ENCODE peak calls at places on chromosomes 5 and 9, in four cellular contexts. S is ascending aorta, L is osteoblast, W is mucosa of descending colon. G is an unnamed sample.

GRCh38 chr5:58980890-58981289 is 398.0 kb downstream of the RAB3C start:
- DNase-seq in W (no peak), L (no peak), S (no peak), G (no peak)

GRCh38 chr5:21685536-21685935 is 1167.6 kb downstream of the CDH12 start:
- DNase-seq in L (no peak), S (no peak), W (no peak), G (no peak)

GRCh38 chr5:154501566-154501965 is 23.5 kb upstream of the HAND1 start:
- DNase-seq in S (no peak), W (no peak), L (no peak), G (no peak)

GRCh38 chr5:154729613-154730012 is 25.6 kb upstream of the LARP1 start:
- DNase-seq in L (no peak), W (no peak), S (no peak), G (no peak)

GRCh38 chr9:106557996-106558667 is 304.8 kb upstream of the ZNF462 start:
- DNase-seq in L (no peak), S (no peak), W (no peak), G (no peak)

GRCh38 chr5:171845040-171845439 is 59.4 kb downstream of the SMIM23 start:
- DNase-seq in S (no peak), W (no peak), L (no peak), G (no peak)

GRCh38 chr9:106929471-106930198 is 66.7 kb downstream of the ZNF462 start:
- DNase-seq in L (peak; percentile 73), W (no peak), S (no peak), G (no peak)

GRCh38 chr9:136412912-136413420 is 2.5 kb downstream of the PMPCA start:
- DNase-seq in S (no peak), L (no peak), W (no peak), G (no peak)

GRCh38 chr5:132747693-132748440 is 641 bp downstream of the CCNI2 start:
- DNase-seq in W (peak; percentile 65), S (no peak), L (no peak), G (no peak)

GRCh38 chr5:132749506-132749905 is 2.3 kb downstream of the CCNI2 start:
- DNase-seq in W (no peak), L (no peak), S (no peak), G (no peak)

GRCh38 chr5:132746592-132747063 is 598 bp upstream of the CCNI2 start:
- DNase-seq in S (no peak), L (no peak), W (no peak), G (no peak)

GRCh38 chr5:132748522-132749000 is 1.3 kb downstream of the CCNI2 start:
- DNase-seq in S (no peak), L (no peak), W (no peak), G (no peak)

DNA sequence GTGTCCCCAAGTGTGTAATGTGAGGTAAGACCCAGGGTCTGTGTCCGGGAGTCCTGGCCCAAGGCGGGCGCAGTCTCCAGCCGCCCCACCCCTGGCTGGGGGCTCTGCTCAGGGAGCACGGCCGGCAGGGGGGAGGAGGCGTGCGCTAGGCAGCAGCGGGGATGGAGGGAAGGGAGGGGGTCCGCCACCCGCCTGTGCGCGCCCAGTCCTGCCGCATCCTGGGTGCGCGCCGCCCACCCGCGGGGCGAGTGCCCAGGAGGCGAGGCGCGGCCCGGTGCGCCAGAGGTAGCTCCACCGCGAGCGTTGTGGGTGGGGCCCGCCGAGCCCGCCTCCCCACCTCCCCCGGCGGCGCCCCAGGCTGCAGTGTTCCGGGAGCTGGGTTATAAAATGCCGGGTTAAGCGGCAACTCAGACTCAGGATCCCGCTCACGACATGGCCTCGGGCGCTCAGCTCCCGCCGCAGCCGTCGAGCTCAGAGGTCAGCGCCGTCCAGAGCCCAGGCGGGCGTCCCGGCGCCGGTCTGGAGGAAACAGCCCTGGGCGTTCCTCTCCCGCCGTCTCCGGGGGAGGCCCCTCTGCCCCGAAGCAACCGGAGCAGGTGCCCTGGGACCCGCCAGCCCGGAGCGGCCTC is at the start of gene CCNI2:
- DNase-seq in L (no peak), W (peak; percentile 87), S (no peak), G (no peak)
- TF ChIP-seq CTCF in L (no peak), W (no peak), S (peak; percentile 46), G (no peak)

DNA sequence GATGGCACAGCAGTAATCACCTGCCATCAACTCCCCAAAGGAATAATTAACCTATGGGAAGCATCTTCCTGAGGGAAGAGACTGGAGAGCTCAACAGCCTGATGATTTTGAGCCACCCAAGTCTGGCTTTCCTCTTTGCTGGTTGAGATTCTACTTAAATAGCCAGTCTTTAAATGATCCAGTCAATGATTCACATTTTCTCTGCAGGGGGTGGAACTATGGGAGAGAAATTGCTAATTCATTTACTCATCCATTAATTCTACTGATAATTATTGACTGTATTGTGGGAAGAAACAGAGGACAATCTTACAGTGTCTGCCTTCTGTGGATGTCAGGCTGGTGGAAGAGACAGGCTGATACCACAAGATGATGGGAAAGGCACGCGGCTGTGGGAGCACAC is 355.0 kb upstream of the PANK3 start:
- DNase-seq in S (no peak), W (no peak), L (no peak), G (no peak)
- H3K4me3 ChIP-seq in S (no peak overlapping the region), W (no peak overlapping the region), L (no peak overlapping the region), G (no peak overlapping the region)

DNA sequence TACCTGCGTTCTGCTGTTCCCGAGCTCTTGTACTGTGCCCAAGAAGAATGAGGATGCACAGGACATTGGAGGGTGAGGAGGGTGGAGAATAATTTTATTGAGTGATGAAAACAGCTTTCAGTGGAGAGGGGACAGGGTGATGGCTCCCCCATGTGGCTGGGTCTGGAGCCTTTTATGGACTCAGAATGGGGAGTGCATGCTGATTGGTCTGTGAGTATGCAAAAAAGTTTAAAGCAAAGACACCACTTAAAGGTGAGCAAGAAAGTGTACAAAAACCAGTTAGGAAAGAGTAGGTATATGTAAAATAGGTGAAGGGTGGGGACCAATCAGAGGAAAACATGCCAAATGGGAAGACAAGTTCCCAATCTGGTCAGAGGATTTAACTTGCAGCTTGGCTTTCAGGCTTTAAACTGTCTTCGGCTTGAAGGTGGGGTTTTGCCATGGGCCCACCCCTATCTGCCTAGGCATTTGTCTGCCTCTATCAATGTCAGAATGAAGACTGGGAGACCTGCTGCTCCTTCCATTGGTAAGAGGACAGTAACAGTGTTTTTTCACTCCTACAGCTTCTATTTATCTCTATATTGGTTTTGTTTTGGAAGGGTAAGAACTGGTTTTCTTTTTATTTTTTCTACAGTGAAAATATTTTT is 118.0 kb upstream of the RAI14 start:
- DNase-seq in S (no peak), L (no peak), W (no peak), G (no peak)
- TF ChIP-seq CTCF in S (peak; percentile 10), L (peak; percentile 51), W (no peak), G (no peak)

GRCh38 chr9:981491-981898 is 5.0 kb downstream of the DMRT3 start:
- DNase-seq in W (no peak), S (no peak), L (no peak), G (no peak)

GRCh38 chr9:978117-978830 is 1.8 kb downstream of the DMRT3 start:
- DNase-seq in S (no peak), L (no peak), W (no peak), G (no peak)

GRCh38 chr9:979983-980382 is 3.5 kb downstream of the DMRT3 start:
- DNase-seq in L (no peak), W (no peak), S (no peak), G (no peak)

GRCh38 chr9:982660-983240 is 6.3 kb downstream of the DMRT3 start:
- DNase-seq in L (no peak), W (no peak), S (no peak), G (no peak)

GRCh38 chr9:980621-981020 is 4.2 kb downstream of the DMRT3 start:
- DNase-seq in W (no peak), L (no peak), S (no peak), G (no peak)
- H3K4me3 ChIP-seq in W (no peak overlapping the region), L (no peak overlapping the region), S (no peak overlapping the region), G (no peak overlapping the region)

GRCh38 chr5:166340039-166340438 is 1951.4 kb upstream of the WWC1 start:
- DNase-seq in W (no peak), S (no peak), L (no peak), G (no peak)

GRCh38 chr5:166342330-166342891 is 1949.0 kb upstream of the WWC1 start:
- DNase-seq in S (no peak), W (no peak), L (no peak), G (no peak)

GRCh38 chr5:166347051-166347450 is 1944.4 kb upstream of the WWC1 start:
- DNase-seq in W (no peak), S (no peak), L (no peak), G (no peak)

GRCh38 chr5:166338801-166339200 is 1952.6 kb upstream of the WWC1 start:
- DNase-seq in W (no peak), S (no peak), L (no peak), G (no peak)

DNA sequence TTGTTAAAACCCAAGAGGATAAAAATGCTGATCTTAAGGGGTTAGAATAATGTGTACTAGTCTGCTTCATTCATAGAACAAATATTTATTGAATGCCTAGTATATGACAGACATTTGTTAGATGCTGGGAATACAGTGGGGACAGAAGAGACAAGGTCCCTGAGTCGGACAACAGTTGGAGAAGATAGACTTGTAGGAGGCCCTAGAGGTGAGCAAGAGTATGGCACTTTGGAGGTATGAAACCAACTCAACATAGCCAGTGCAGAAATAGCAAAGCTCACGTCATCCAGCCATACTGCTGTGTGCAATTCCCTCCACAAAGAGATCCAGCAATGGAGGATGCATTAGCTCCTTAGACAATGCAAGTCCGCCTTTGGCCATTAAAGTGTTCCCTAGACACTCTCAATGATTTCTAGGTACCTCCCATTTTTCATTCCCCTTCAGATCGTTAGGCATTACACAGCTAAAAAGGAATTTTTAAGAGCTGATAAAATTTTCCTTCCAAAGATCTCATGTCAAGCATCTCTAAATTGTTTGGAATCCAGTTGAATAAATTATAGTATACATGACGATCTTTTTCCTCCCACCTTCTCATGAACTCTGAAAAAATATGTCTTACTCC is 1949.6 kb upstream of the WWC1 start:
- DNase-seq in S (no peak), W (no peak), L (no peak), G (no peak)
- TF ChIP-seq CTCF in S (no peak), W (no peak), L (no peak), G (no peak)

GRCh38 chr9:127755558-127756060 is 20.5 kb upstream of the TOR2A start:
- DNase-seq in S (no peak), W (no peak), L (peak; percentile 72), G (no peak)
- H3K4me3 ChIP-seq in S (peak overlapping the region; percentile 33), W (no peak overlapping the region), L (no peak overlapping the region), G (no peak overlapping the region)